ENCODE peak calls at places on chromosome X, in nine cellular contexts. F is transverse colon, U is IMR-90, W is fibroblast of lung, M is cardiac muscle cell, T is uterus, L is tibial artery, I is neuronal stem cell, D is tibial nerve. C is an unnamed sample. For H3K4me1, the result is how much of the 10 kb centered on the place peaks cover.

GRCh38 chrX:68440438-68440837 is 7.1 kb upstream of the OPHN1 start:
- DNase-seq in F (no peak), U (no peak), W (no peak), M (no peak), T (no peak), L (no peak), I (no peak), D (no peak), C (no peak)

GRCh38 chrX:106898462-106898861 is 4.7 kb downstream of the RIPPLY1 start:
- DNase-seq in F (no peak), U (peak), W (peak), M (peak), T (no peak), L (no peak), I (peak), D (no peak), C (no peak)

GRCh38 chrX:15853586-15854079 is 980 bp downstream of the AP1S2 start:
- DNase-seq in F (no peak), U (no peak), W (peak), M (peak), T (no peak), L (no peak), I (no peak), D (no peak), C (no peak)

GRCh38 chrX:115297189-115297588 is 7.7 kb downstream of the LUZP4 start:
- DNase-seq in F (no peak), U (no peak), W (no peak), M (no peak), T (no peak), L (no peak), I (no peak), D (no peak), C (no peak)

GRCh38 chrX:129600981-129601424 is 53.8 kb downstream of the APLN start:
- DNase-seq in F (no peak), U (peak), W (peak), M (peak), T (no peak), L (no peak), I (no peak), D (peak), C (no peak)

GRCh38 chrX:132435222-132435621 is 53.6 kb downstream of the MBNL3 start:
- DNase-seq in F (no peak), U (no peak), W (peak), M (peak), T (no peak), L (no peak), I (no peak), D (no peak), C (no peak)

GRCh38 chrX:19964017-19964710 is 26.7 kb downstream of the BCLAF3 start:
- DNase-seq in F (no peak), U (no peak), W (no peak), M (no peak), T (no peak), L (no peak), I (no peak), D (no peak), C (no peak)

GRCh38 chrX:13863326-13863725 is 46.4 kb upstream of the GPM6B start:
- DNase-seq in F (no peak), U (no peak), W (no peak), M (no peak), T (no peak), L (no peak), I (no peak), D (no peak), C (no peak)

GRCh38 chrX:151543706-151544105 is 19.8 kb upstream of the PASD1 start:
- DNase-seq in F (no peak), U (no peak), W (no peak), M (no peak), T (no peak), L (no peak), I (no peak), D (no peak), C (no peak)

GRCh38 chrX:109301177-109301576 is 180.7 kb downstream of the GUCY2F start:
- DNase-seq in F (no peak), U (no peak), W (no peak), M (no peak), T (no peak), L (no peak), I (no peak), D (no peak), C (no peak)
- H3K4me1 ChIP-seq in F (under half), U (under half), W (under half), M (under half), T (under half), L (under half), I (under half), D (under half), C (under half)

DNA sequence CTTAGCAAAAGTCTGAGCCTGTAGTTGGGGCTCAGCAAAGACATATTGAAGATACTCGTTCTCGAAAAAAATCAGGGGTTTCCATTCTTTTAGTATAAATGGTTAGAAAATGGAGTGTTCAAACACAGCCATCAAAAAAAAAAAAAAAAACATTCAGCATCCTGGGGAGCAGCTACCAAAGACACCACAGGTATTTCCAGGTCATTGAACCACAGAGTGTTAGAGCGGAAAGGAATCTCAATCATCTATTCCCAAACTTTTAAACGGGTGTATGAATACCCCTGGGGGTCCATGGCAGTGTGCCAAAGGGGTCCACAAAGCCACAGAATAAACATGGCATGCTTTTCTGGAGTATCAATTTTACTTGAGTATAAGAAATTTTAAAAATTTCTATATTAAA is 6.9 kb upstream of the FGF16 start:
- DNase-seq in F (no peak), U (no peak), W (no peak), M (no peak), T (no peak), L (no peak), I (no peak), D (no peak), C (no peak)
- H3K4me1 ChIP-seq in F (under half), U (under half), W (under half), M (under half), T (under half), L (under half), I (under half), D (under half), C (under half)

GRCh38 chrX:133971586-133971985 is 13.8 kb downstream of the GPC3 start:
- DNase-seq in F (no peak), U (no peak), W (no peak), M (no peak), T (no peak), L (no peak), I (no peak), D (no peak), C (no peak)
- H3K4me1 ChIP-seq in F (under half), U (under half), W (under half), M (under half), T (under half), L (under half), I (under half), D (under half), C (under half)

DNA sequence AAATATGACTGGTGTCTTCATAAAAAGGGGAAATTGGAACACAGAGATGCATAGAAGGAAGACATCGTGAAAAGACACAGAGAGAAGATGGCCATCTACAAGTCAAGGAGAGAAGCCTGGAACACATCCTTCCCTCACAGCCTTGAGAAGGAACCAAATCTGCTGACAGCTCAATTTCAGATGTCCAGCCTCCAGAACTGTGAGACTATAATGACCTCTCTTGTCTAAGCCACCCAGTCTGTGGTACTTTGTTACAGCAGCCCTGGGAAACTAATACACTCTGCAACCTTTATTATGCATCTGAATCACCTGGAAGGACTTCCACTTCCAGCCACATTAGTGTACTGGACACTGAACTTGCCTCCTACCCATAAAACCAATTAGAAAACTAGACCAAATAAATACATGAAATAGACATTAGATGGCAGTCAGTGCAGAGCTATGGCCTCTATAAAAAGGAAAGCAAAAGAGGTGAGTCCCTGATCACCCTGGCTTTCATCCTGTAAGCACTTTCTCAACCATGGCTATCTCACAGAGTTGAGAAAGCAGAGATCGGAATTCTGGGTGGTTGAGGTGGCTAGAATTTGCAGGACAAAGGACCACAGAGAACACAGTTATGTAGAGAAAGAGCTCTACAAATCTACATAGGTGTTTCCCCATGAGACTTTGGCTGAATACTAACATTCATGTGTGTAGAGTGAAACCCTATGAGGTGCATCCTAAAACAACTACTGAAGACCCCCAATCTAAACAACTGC is 25.7 kb downstream of the GAB3 start:
- DNase-seq in F (no peak), U (no peak), W (no peak), M (no peak), T (no peak), L (no peak), I (no peak), D (no peak), C (no peak)
- H3K4me1 ChIP-seq in F (under half), U (under half), W (under half), M (under half), T (under half), L (under half), I (under half), D (under half), C (half or more)

DNA sequence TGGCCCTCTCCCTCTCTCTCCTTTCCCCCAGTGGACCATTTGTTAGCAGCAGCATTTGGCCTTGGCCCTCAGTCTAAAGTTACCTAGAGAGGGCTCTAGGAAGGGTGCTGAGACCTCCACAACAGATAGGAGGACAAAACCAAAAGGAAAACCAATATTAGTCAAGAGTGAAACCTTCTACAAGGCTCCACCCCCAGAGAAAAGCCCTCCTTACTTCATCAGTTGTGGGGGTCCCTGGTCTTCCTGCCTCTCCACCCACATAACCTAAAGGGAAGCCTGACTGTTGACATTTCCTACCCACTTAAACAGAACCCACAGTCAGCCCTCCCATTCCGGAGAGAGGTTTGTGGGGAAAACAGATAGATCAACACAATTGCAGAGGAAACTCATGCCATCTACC is 4.7 kb upstream of the CD40LG start:
- DNase-seq in F (no peak), U (no peak), W (no peak), M (no peak), T (no peak), L (no peak), I (no peak), D (no peak), C (no peak)
- H3K4me1 ChIP-seq in F (under half), U (under half), W (under half), M (under half), T (under half), L (under half), I (under half), D (under half), C (under half)

GRCh38 chrX:1488141-1488540 is 35.4 kb upstream of the ASMTL start:
- DNase-seq in F (no peak), U (no peak), W (no peak), M (no peak), T (no peak), L (no peak), I (no peak), D (no peak), C (no peak)
- H3K4me1 ChIP-seq in F (under half), U (under half), W (under half), M (under half), T (under half), L (under half), I (under half), D (under half), C (under half)

DNA sequence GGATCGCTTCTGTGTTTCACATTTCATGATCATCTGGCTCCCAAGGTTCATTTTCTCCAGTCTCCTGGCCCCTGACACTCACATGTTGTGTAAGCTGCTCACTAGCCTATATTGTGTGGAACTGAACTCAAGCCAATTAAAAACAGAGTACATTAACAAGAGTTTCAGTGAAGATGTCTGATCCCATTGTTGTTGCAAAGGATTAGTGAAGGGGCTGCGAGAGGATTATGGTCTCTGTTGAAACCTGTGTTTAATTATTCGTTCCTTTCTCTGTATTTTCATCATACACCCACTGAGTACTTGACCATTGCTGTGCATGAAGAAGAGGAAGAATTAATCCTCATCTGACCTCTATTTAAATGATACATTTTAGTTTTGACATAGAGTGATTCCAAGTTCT is 54.7 kb downstream of the AFF2 start:
- DNase-seq in F (no peak), U (no peak), W (no peak), M (no peak), T (no peak), L (no peak), I (no peak), D (no peak), C (no peak)
- H3K4me1 ChIP-seq in F (under half), U (under half), W (under half), M (under half), T (under half), L (under half), I (under half), D (under half), C (under half)

GRCh38 chrX:42952621-42953020 is 174.7 kb upstream of the PPP1R2C start:
- DNase-seq in F (no peak), U (no peak), W (no peak), M (no peak), T (no peak), L (no peak), I (no peak), D (no peak), C (no peak)

GRCh38 chrX:42944381-42944998 is 166.5 kb upstream of the PPP1R2C start:
- DNase-seq in F (no peak), U (no peak), W (no peak), M (no peak), T (no peak), L (no peak), I (no peak), D (no peak), C (no peak)

GRCh38 chrX:42951747-42952146 is 173.8 kb upstream of the PPP1R2C start:
- DNase-seq in F (no peak), U (no peak), W (no peak), M (no peak), T (no peak), L (no peak), I (no peak), D (no peak), C (no peak)

GRCh38 chrX:42946544-42947223 is 168.7 kb upstream of the PPP1R2C start:
- DNase-seq in F (no peak), U (no peak), W (no peak), M (no peak), T (no peak), L (no peak), I (no peak), D (no peak), C (no peak)

GRCh38 chrX:42948723-42949122 is 170.8 kb upstream of the PPP1R2C start:
- DNase-seq in F (no peak), U (no peak), W (no peak), M (no peak), T (no peak), L (no peak), I (no peak), D (no peak), C (no peak)
- H3K4me1 ChIP-seq in F (under half), U (under half), W (under half), M (under half), T (under half), L (under half), I (under half), D (under half), C (under half)

C was measured in esophagus muscularis mucosa.